ENCODE peak calls at places on chromosomes 16 and 17, in six cellular contexts. One of them, this sample, is unnamed.
A peak's percentile ranks its signal among the peaks of the same experiment; 100 is the strongest.

GRCh38 chr16:11252482-11252931 is 3.5 kb downstream of the SOCS1 start:
- DNase-seq in PC-3: no peak
- DNase-seq in CD4-positive, alpha-beta T cell: no peak
- DNase-seq in AG04450: no peak
- DNase-seq in effector memory CD4-positive, alpha-beta T cell: no peak
- DNase-seq in neural progenitor cell: no peak
- DNase-seq in this sample: no peak

GRCh38 chr17:32546031-32546444 is 59.2 kb downstream of the CDK5R1 start:
- DNase-seq in PC-3: no peak
- DNase-seq in CD4-positive, alpha-beta T cell: no peak
- DNase-seq in AG04450: no peak
- DNase-seq in effector memory CD4-positive, alpha-beta T cell: no peak
- DNase-seq in neural progenitor cell: peak; percentile 72
- DNase-seq in this sample: no peak

GRCh38 chr16:8619671-8620370 is 1.7 kb upstream of the METTL22 start:
- DNase-seq in PC-3: no peak
- DNase-seq in CD4-positive, alpha-beta T cell: no peak
- DNase-seq in AG04450: no peak
- DNase-seq in effector memory CD4-positive, alpha-beta T cell: no peak
- DNase-seq in neural progenitor cell: no peak
- DNase-seq in this sample: no peak

GRCh38 chr16:15482068-15482747 is 47.8 kb downstream of the BMERB1 start:
- DNase-seq in PC-3: peak; percentile 94
- DNase-seq in CD4-positive, alpha-beta T cell: no peak
- DNase-seq in AG04450: peak; percentile 95
- DNase-seq in effector memory CD4-positive, alpha-beta T cell: no peak
- DNase-seq in neural progenitor cell: no peak
- DNase-seq in this sample: peak; percentile 76

GRCh38 chr17:39132192-39132600 is 19.2 kb downstream of the PLXDC1 start:
- DNase-seq in PC-3: peak; percentile 36
- DNase-seq in CD4-positive, alpha-beta T cell: no peak
- DNase-seq in AG04450: peak; percentile 44
- DNase-seq in effector memory CD4-positive, alpha-beta T cell: no peak
- DNase-seq in neural progenitor cell: peak; percentile 41
- DNase-seq in this sample: peak; percentile 74

GRCh38 chr17:70072900-70073299 is 2.1 kb upstream of the KCNJ16 start:
- DNase-seq in PC-3: no peak
- DNase-seq in CD4-positive, alpha-beta T cell: no peak
- DNase-seq in AG04450: no peak
- DNase-seq in effector memory CD4-positive, alpha-beta T cell: no peak
- DNase-seq in neural progenitor cell: no peak
- DNase-seq in this sample: no peak

GRCh38 chr17:17129466-17129865 is 76.7 kb downstream of the PLD6 start:
- DNase-seq in PC-3: peak; percentile 78
- DNase-seq in CD4-positive, alpha-beta T cell: no peak
- DNase-seq in AG04450: no peak
- DNase-seq in effector memory CD4-positive, alpha-beta T cell: no peak
- DNase-seq in neural progenitor cell: no peak
- DNase-seq in this sample: no peak

GRCh38 chr17:73151888-73152633 is 12.7 kb upstream of the SSTR2 start:
- DNase-seq in PC-3: peak; percentile 25
- DNase-seq in CD4-positive, alpha-beta T cell: no peak
- DNase-seq in AG04450: no peak
- DNase-seq in effector memory CD4-positive, alpha-beta T cell: no peak
- DNase-seq in neural progenitor cell: no peak
- DNase-seq in this sample: no peak

GRCh38 chr16:68214726-68215125 is 21.2 kb downstream of the ESRP2 start:
- DNase-seq in PC-3: no peak
- DNase-seq in CD4-positive, alpha-beta T cell: no peak
- DNase-seq in AG04450: no peak
- DNase-seq in effector memory CD4-positive, alpha-beta T cell: no peak
- DNase-seq in neural progenitor cell: no peak
- DNase-seq in this sample: no peak

GRCh38 chr17:1710807-1711553 is 803 bp upstream of the TLCD2 start:
- DNase-seq in PC-3: peak; percentile 28
- DNase-seq in CD4-positive, alpha-beta T cell: no peak
- DNase-seq in AG04450: no peak
- DNase-seq in effector memory CD4-positive, alpha-beta T cell: no peak
- DNase-seq in neural progenitor cell: peak; percentile 37
- DNase-seq in this sample: no peak

GRCh38 chr16:733382-734207 is 6.7 kb downstream of the HAGHL start:
- DNase-seq in PC-3: no peak
- DNase-seq in CD4-positive, alpha-beta T cell: peak; percentile 43
- DNase-seq in AG04450: no peak
- DNase-seq in effector memory CD4-positive, alpha-beta T cell: no peak
- DNase-seq in neural progenitor cell: peak; percentile 35
- DNase-seq in this sample: peak; percentile 17

GRCh38 chr17:21573961-21574610 is 118.2 kb upstream of the KCNJ18 start:
- DNase-seq in PC-3: no peak
- DNase-seq in CD4-positive, alpha-beta T cell: peak; percentile 37
- DNase-seq in AG04450: peak; percentile 46
- DNase-seq in effector memory CD4-positive, alpha-beta T cell: peak; percentile 7
- DNase-seq in neural progenitor cell: no peak
- DNase-seq in this sample: peak; percentile 60

GRCh38 chr16:64969221-64969620 is 152.6 kb downstream of the CDH11 start:
- DNase-seq in PC-3: no peak
- DNase-seq in CD4-positive, alpha-beta T cell: no peak
- DNase-seq in AG04450: no peak
- DNase-seq in effector memory CD4-positive, alpha-beta T cell: no peak
- DNase-seq in neural progenitor cell: no peak
- DNase-seq in this sample: no peak

GRCh38 chr17:5541610-5542202 is 42.6 kb downstream of the NLRP1 start:
- DNase-seq in PC-3: no peak
- DNase-seq in CD4-positive, alpha-beta T cell: no peak
- DNase-seq in AG04450: no peak
- DNase-seq in effector memory CD4-positive, alpha-beta T cell: no peak
- DNase-seq in neural progenitor cell: peak; percentile 37
- DNase-seq in this sample: no peak

GRCh38 chr16:23679986-23680336 is 1.3 kb downstream of the PLK1 start:
- DNase-seq in PC-3: no peak
- DNase-seq in CD4-positive, alpha-beta T cell: no peak
- DNase-seq in AG04450: no peak
- DNase-seq in effector memory CD4-positive, alpha-beta T cell: no peak
- DNase-seq in neural progenitor cell: no peak
- DNase-seq in this sample: no peak

GRCh38 chr17:61484174-61484573 is 32.0 kb downstream of the TBX4 start:
- DNase-seq in PC-3: no peak
- DNase-seq in CD4-positive, alpha-beta T cell: no peak
- DNase-seq in AG04450: no peak
- DNase-seq in effector memory CD4-positive, alpha-beta T cell: no peak
- DNase-seq in neural progenitor cell: no peak
- DNase-seq in this sample: no peak

GRCh38 chr17:76523084-76524037 is 14.1 kb downstream of the CYGB start:
- DNase-seq in PC-3: peak; percentile 88
- DNase-seq in CD4-positive, alpha-beta T cell: peak; percentile 82
- DNase-seq in AG04450: no peak
- DNase-seq in effector memory CD4-positive, alpha-beta T cell: peak; percentile 74
- DNase-seq in neural progenitor cell: peak; percentile 86
- DNase-seq in this sample: peak; percentile 68

GRCh38 chr16:12295395-12295794 is 318.9 kb downstream of the SNX29 start:
- DNase-seq in PC-3: no peak
- DNase-seq in CD4-positive, alpha-beta T cell: no peak
- DNase-seq in AG04450: no peak
- DNase-seq in effector memory CD4-positive, alpha-beta T cell: no peak
- DNase-seq in neural progenitor cell: no peak
- DNase-seq in this sample: no peak

GRCh38 chr17:61323696-61324539 is 75.7 kb upstream of the TBX2 start:
- DNase-seq in PC-3: no peak
- DNase-seq in CD4-positive, alpha-beta T cell: no peak
- DNase-seq in AG04450: no peak
- DNase-seq in effector memory CD4-positive, alpha-beta T cell: no peak
- DNase-seq in neural progenitor cell: no peak
- DNase-seq in this sample: no peak

GRCh38 chr17:50172130-50172529 is 6.3 kb downstream of the SGCA start:
- DNase-seq in PC-3: no peak
- DNase-seq in CD4-positive, alpha-beta T cell: no peak
- DNase-seq in AG04450: no peak
- DNase-seq in effector memory CD4-positive, alpha-beta T cell: no peak
- DNase-seq in neural progenitor cell: no peak
- DNase-seq in this sample: no peak

GRCh38 chr17:43667506-43668438 is 6.0 kb upstream of the MEOX1 start:
- DNase-seq in PC-3: peak; percentile 73
- DNase-seq in CD4-positive, alpha-beta T cell: no peak
- DNase-seq in AG04450: no peak
- DNase-seq in effector memory CD4-positive, alpha-beta T cell: no peak
- DNase-seq in neural progenitor cell: no peak
- DNase-seq in this sample: no peak

GRCh38 chr17:77613627-77614026 is 344.9 kb upstream of the TNRC6C start:
- DNase-seq in PC-3: no peak
- DNase-seq in CD4-positive, alpha-beta T cell: no peak
- DNase-seq in AG04450: no peak
- DNase-seq in effector memory CD4-positive, alpha-beta T cell: no peak
- DNase-seq in neural progenitor cell: no peak
- DNase-seq in this sample: no peak

GRCh38 chr17:48307814-48308411 is 122.1 kb downstream of the SKAP1 start:
- DNase-seq in PC-3: peak; percentile 84
- DNase-seq in CD4-positive, alpha-beta T cell: peak; percentile 36
- DNase-seq in AG04450: peak; percentile 32
- DNase-seq in effector memory CD4-positive, alpha-beta T cell: peak; percentile 24
- DNase-seq in neural progenitor cell: peak; percentile 74
- DNase-seq in this sample: peak; percentile 28

GRCh38 chr17:49581645-49581992 is 5.9 kb downstream of the NXPH3 start:
- DNase-seq in PC-3: no peak
- DNase-seq in CD4-positive, alpha-beta T cell: no peak
- DNase-seq in AG04450: no peak
- DNase-seq in effector memory CD4-positive, alpha-beta T cell: no peak
- DNase-seq in neural progenitor cell: no peak
- DNase-seq in this sample: no peak

GRCh38 chr17:80146121-80147034 is 550 bp downstream of the EIF4A3 start:
- DNase-seq in PC-3: peak; percentile 20
- DNase-seq in CD4-positive, alpha-beta T cell: no peak
- DNase-seq in AG04450: no peak
- DNase-seq in effector memory CD4-positive, alpha-beta T cell: no peak
- DNase-seq in neural progenitor cell: peak; percentile 75
- DNase-seq in this sample: peak; percentile 32

GRCh38 chr17:44221862-44222111 is 2.3 kb upstream of the UBTF start:
- DNase-seq in PC-3: no peak
- DNase-seq in CD4-positive, alpha-beta T cell: no peak
- DNase-seq in AG04450: no peak
- DNase-seq in effector memory CD4-positive, alpha-beta T cell: no peak
- DNase-seq in neural progenitor cell: no peak
- DNase-seq in this sample: no peak

GRCh38 chr17:63356275-63356905 is 89.7 kb downstream of the CYB561 start:
- DNase-seq in PC-3: peak; percentile 83
- DNase-seq in CD4-positive, alpha-beta T cell: no peak
- DNase-seq in AG04450: peak; percentile 53
- DNase-seq in effector memory CD4-positive, alpha-beta T cell: no peak
- DNase-seq in neural progenitor cell: no peak
- DNase-seq in this sample: peak; percentile 17

GRCh38 chr17:28272166-28272565 is 46.8 kb upstream of the TMEM97 start:
- DNase-seq in PC-3: peak; percentile 17
- DNase-seq in CD4-positive, alpha-beta T cell: no peak
- DNase-seq in AG04450: no peak
- DNase-seq in effector memory CD4-positive, alpha-beta T cell: no peak
- DNase-seq in neural progenitor cell: no peak
- DNase-seq in this sample: no peak

GRCh38 chr16:22222998-22223397 is 16.9 kb downstream of the EEF2K start:
- DNase-seq in PC-3: no peak
- DNase-seq in CD4-positive, alpha-beta T cell: no peak
- DNase-seq in AG04450: no peak
- DNase-seq in effector memory CD4-positive, alpha-beta T cell: no peak
- DNase-seq in neural progenitor cell: no peak
- DNase-seq in this sample: no peak

GRCh38 chr17:57368637-57369336 is 112.5 kb downstream of the MSI2 start:
- DNase-seq in PC-3: no peak
- DNase-seq in CD4-positive, alpha-beta T cell: no peak
- DNase-seq in AG04450: no peak
- DNase-seq in effector memory CD4-positive, alpha-beta T cell: no peak
- DNase-seq in neural progenitor cell: no peak
- DNase-seq in this sample: no peak

GRCh38 chr17:71337903-71338302 is 782.9 kb upstream of the SOX9 start:
- DNase-seq in PC-3: no peak
- DNase-seq in CD4-positive, alpha-beta T cell: no peak
- DNase-seq in AG04450: no peak
- DNase-seq in effector memory CD4-positive, alpha-beta T cell: no peak
- DNase-seq in neural progenitor cell: no peak
- DNase-seq in this sample: no peak

GRCh38 chr17:34578016-34578415 is 1.4 kb upstream of the TMEM132E start:
- DNase-seq in PC-3: no peak
- DNase-seq in CD4-positive, alpha-beta T cell: no peak
- DNase-seq in AG04450: no peak
- DNase-seq in effector memory CD4-positive, alpha-beta T cell: no peak
- DNase-seq in neural progenitor cell: peak; percentile 55
- DNase-seq in this sample: no peak

GRCh38 chr17:34579979-34580684 is 750 bp downstream of the TMEM132E start:
- DNase-seq in PC-3: no peak
- DNase-seq in CD4-positive, alpha-beta T cell: no peak
- DNase-seq in AG04450: no peak
- DNase-seq in effector memory CD4-positive, alpha-beta T cell: no peak
- DNase-seq in neural progenitor cell: peak; percentile 75
- DNase-seq in this sample: peak; percentile 20

GRCh38 chr17:34580685-34581445 is 1.5 kb downstream of the TMEM132E start:
- DNase-seq in PC-3: no peak
- DNase-seq in CD4-positive, alpha-beta T cell: no peak
- DNase-seq in AG04450: no peak
- DNase-seq in effector memory CD4-positive, alpha-beta T cell: no peak
- DNase-seq in neural progenitor cell: peak; percentile 67
- DNase-seq in this sample: no peak

GRCh38 chr17:34578656-34579016 is 746 bp upstream of the TMEM132E start:
- DNase-seq in PC-3: no peak
- DNase-seq in CD4-positive, alpha-beta T cell: no peak
- DNase-seq in AG04450: no peak
- DNase-seq in effector memory CD4-positive, alpha-beta T cell: no peak
- DNase-seq in neural progenitor cell: no peak
- DNase-seq in this sample: no peak

GRCh38 chr17:34579017-34579946 is at the start of gene TMEM132E:
- DNase-seq in PC-3: no peak
- DNase-seq in CD4-positive, alpha-beta T cell: no peak
- DNase-seq in AG04450: no peak
- DNase-seq in effector memory CD4-positive, alpha-beta T cell: no peak
- DNase-seq in neural progenitor cell: peak; percentile 91
- DNase-seq in this sample: peak; percentile 30
- H3K27me3 ChIP-seq in PC-3: peaks cover 63% of the 10 kb centered on the region
- H3K27me3 ChIP-seq in CD4-positive, alpha-beta T cell: peaks cover 85% of the 10 kb centered on the region
- H3K27me3 ChIP-seq in AG04450: peaks cover 59% of the 10 kb centered on the region
- H3K27me3 ChIP-seq in effector memory CD4-positive, alpha-beta T cell: peaks cover 52% of the 10 kb centered on the region
- H3K27me3 ChIP-seq in neural progenitor cell: peaks cover 100% of the 10 kb centered on the region
- H3K27me3 ChIP-seq in this sample: no peaks in the 10 kb centered on the region

GRCh38 chr16:54028013-54028412 is 258.6 kb downstream of the IRX3 start:
- DNase-seq in PC-3: no peak
- DNase-seq in CD4-positive, alpha-beta T cell: no peak
- DNase-seq in AG04450: no peak
- DNase-seq in effector memory CD4-positive, alpha-beta T cell: no peak
- DNase-seq in neural progenitor cell: no peak
- DNase-seq in this sample: no peak
- H3K27ac ChIP-seq in PC-3: no peak overlapping the region
- H3K27ac ChIP-seq in CD4-positive, alpha-beta T cell: no peak overlapping the region
- H3K27ac ChIP-seq in AG04450: no peak overlapping the region
- H3K27ac ChIP-seq in effector memory CD4-positive, alpha-beta T cell: no peak overlapping the region
- H3K27ac ChIP-seq in neural progenitor cell: no peak overlapping the region
- H3K27ac ChIP-seq in this sample: no peak overlapping the region

GRCh38 chr17:68222586-68222985 is 25.3 kb upstream of the AMZ2 start:
- DNase-seq in PC-3: no peak
- DNase-seq in CD4-positive, alpha-beta T cell: no peak
- DNase-seq in AG04450: no peak
- DNase-seq in effector memory CD4-positive, alpha-beta T cell: no peak
- DNase-seq in neural progenitor cell: no peak
- DNase-seq in this sample: no peak
- H3K27me3 ChIP-seq in PC-3: no peaks in the 10 kb centered on the region
- H3K27me3 ChIP-seq in CD4-positive, alpha-beta T cell: no peaks in the 10 kb centered on the region
- H3K27me3 ChIP-seq in AG04450: no peaks in the 10 kb centered on the region
- H3K27me3 ChIP-seq in effector memory CD4-positive, alpha-beta T cell: no peaks in the 10 kb centered on the region
- H3K27me3 ChIP-seq in neural progenitor cell: no peaks in the 10 kb centered on the region
- H3K27me3 ChIP-seq in this sample: no peaks in the 10 kb centered on the region

GRCh38 chr16:87435399-87436224 is 43.5 kb downstream of the MAP1LC3B start:
- DNase-seq in PC-3: peak; percentile 43
- DNase-seq in CD4-positive, alpha-beta T cell: no peak
- DNase-seq in AG04450: peak; percentile 84
- DNase-seq in effector memory CD4-positive, alpha-beta T cell: no peak
- DNase-seq in neural progenitor cell: no peak
- DNase-seq in this sample: no peak
- H3K27ac ChIP-seq in PC-3: peak overlapping the region; percentile 43
- H3K27ac ChIP-seq in CD4-positive, alpha-beta T cell: no peak overlapping the region
- H3K27ac ChIP-seq in AG04450: peak overlapping the region; percentile 85
- H3K27ac ChIP-seq in effector memory CD4-positive, alpha-beta T cell: no peak overlapping the region
- H3K27ac ChIP-seq in neural progenitor cell: no peak overlapping the region
- H3K27ac ChIP-seq in this sample: peak overlapping the region; percentile 68